ENCODE peak calls at places on chromosomes 16 and 17, in ten cellular contexts. N is ascending aorta, C is cardiac muscle cell, U is endodermal cell, L is AG04450, P is breast epithelium, Y is heart right ventricle, Q is PC-3, J is fibroblast of lung, G is A673. Z is an unnamed sample.

GRCh38 chr17:74012465-74012864 is 191.0 kb upstream of the RPL38 start:
- DNase-seq in N (no peak), C (no peak), U (no peak), L (no peak), P (no peak), Y (no peak), Q (no peak), J (no peak), G (no peak), Z (no peak)

GRCh38 chr17:80558046-80558445 is 13.4 kb downstream of the RPTOR start:
- DNase-seq in N (no peak), C (no peak), U (no peak), L (no peak), P (no peak), Y (no peak), Q (no peak), J (no peak), G (no peak), Z (no peak)

GRCh38 chr16:81036751-81037350 is 1.2 kb downstream of the ATMIN start:
- DNase-seq in N (no peak), C (no peak), U (no peak), L (no peak), P (no peak), Y (no peak), Q (peak), J (no peak), G (peak), Z (no peak)

GRCh38 chr17:75694536-75694935 is 26.7 kb upstream of the ITGB4 start:
- DNase-seq in N (no peak), C (no peak), U (no peak), L (no peak), P (peak), Y (no peak), Q (no peak), J (no peak), G (no peak), Z (no peak)

GRCh38 chr17:76119409-76120371 is 16.1 kb upstream of the EXOC7 start:
- DNase-seq in N (no peak), C (no peak), U (peak), L (no peak), P (no peak), Y (no peak), Q (no peak), J (no peak), G (no peak), Z (no peak)

GRCh38 chr16:68995011-68995504 is 110.4 kb upstream of the HAS3 start:
- DNase-seq in N (no peak), C (peak), U (peak), L (no peak), P (peak), Y (no peak), Q (peak), J (peak), G (peak), Z (no peak)

GRCh38 chr17:32899240-32900013 is 22.5 kb upstream of the MYO1D start:
- DNase-seq in N (no peak), C (peak), U (no peak), L (no peak), P (no peak), Y (no peak), Q (no peak), J (no peak), G (no peak), Z (no peak)

GRCh38 chr16:13122074-13122473 is 220.7 kb downstream of the SHISA9 start:
- DNase-seq in N (no peak), C (no peak), U (no peak), L (no peak), P (no peak), Y (no peak), Q (no peak), J (no peak), G (no peak), Z (no peak)

GRCh38 chr17:40352779-40353394 is 11.7 kb downstream of the GJD3 start:
- DNase-seq in N (no peak), C (no peak), U (peak), L (no peak), P (no peak), Y (no peak), Q (no peak), J (no peak), G (no peak), Z (no peak)

GRCh38 chr17:40350410-40351184 is 13.9 kb downstream of the GJD3 start:
- DNase-seq in N (no peak), C (peak), U (peak), L (no peak), P (no peak), Y (no peak), Q (no peak), J (no peak), G (peak), Z (no peak)

GRCh38 chr17:40351185-40352043 is 13.1 kb downstream of the GJD3 start:
- DNase-seq in N (no peak), C (no peak), U (peak), L (no peak), P (no peak), Y (no peak), Q (no peak), J (no peak), G (no peak), Z (no peak)

GRCh38 chr17:40354191-40355122 is 10.1 kb downstream of the GJD3 start:
- DNase-seq in N (no peak), C (no peak), U (peak), L (no peak), P (no peak), Y (no peak), Q (no peak), J (no peak), G (no peak), Z (no peak)

DNA sequence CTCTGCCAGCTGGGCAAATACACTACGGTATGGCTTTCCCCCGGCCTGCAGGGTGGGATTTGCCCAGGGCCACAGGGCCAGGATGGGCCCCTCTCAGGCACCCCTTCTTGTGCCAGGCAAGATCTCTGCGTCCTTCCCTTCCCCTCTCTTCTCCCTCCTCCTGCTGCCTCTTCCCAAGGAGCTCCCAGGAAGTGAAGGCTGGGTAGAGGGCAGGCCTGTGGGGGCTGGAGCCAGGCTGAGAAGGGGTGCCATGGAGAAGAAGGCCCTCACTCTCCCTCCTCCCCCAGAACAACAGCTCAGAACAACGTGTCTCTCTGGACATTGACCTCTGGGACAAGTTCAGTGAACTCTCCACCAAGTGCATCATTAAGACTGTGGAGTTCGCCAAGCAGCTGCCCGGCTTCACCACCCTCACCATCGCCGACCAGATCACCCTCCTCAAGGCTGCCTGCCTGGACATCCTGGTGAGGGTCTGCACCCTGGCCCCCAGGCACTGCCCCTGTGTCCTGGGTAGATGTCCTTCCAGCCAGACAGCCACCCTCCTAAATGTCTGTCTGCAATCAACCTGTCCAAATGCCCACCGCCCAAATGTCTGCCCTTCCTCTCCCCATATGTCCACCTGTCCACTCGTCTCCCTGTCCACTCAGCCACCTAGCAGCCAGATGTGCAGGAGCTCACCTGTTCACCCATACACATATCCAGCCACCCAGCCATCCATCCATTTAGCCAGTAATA is 12.3 kb downstream of the GJD3 start:
- DNase-seq in N (no peak), C (no peak), U (peak), L (no peak), P (no peak), Y (no peak), Q (no peak), J (no peak), G (no peak), Z (no peak)
- H3K4me3 ChIP-seq in N (no peak), C (no peak), U (no peak), L (no peak), P (no peak), Y (no peak), Q (no peak), J (no peak), G (no peak), Z (no peak)

GRCh38 chr17:61414141-61414935 is 14.7 kb downstream of the TBX2 start:
- DNase-seq in N (peak), C (no peak), U (peak), L (no peak), P (peak), Y (no peak), Q (peak), J (peak), G (no peak), Z (no peak)
- H3K27ac ChIP-seq in N (no peak), C (no peak), U (no peak), L (no peak), P (no peak), Y (peak), Q (no peak), J (peak), G (no peak), Z (no peak)

GRCh38 chr16:66524601-66525164 is 25.2 kb downstream of the TK2 start:
- DNase-seq in N (no peak), C (no peak), U (peak), L (no peak), P (no peak), Y (no peak), Q (no peak), J (no peak), G (no peak), Z (no peak)
- TF ChIP-seq CTCF in N (no peak), C (no peak), U (peak), L (no peak), P (no peak), Y (no peak), Q (no peak), J (no peak), G (no peak), Z (no peak)

GRCh38 chr16:87231295-87231694 is 85.9 kb downstream of the C16orf95 start:
- DNase-seq in N (no peak), C (no peak), U (no peak), L (no peak), P (no peak), Y (no peak), Q (peak), J (no peak), G (no peak), Z (no peak)

GRCh38 chr16:87231911-87232310 is 85.3 kb downstream of the C16orf95 start:
- DNase-seq in N (no peak), C (no peak), U (no peak), L (no peak), P (no peak), Y (no peak), Q (no peak), J (no peak), G (no peak), Z (no peak)

GRCh38 chr16:87234601-87235000 is 82.6 kb downstream of the C16orf95 start:
- DNase-seq in N (no peak), C (no peak), U (peak), L (no peak), P (no peak), Y (no peak), Q (no peak), J (no peak), G (no peak), Z (no peak)

GRCh38 chr16:87235810-87236515 is 81.2 kb downstream of the C16orf95 start:
- DNase-seq in N (no peak), C (no peak), U (peak), L (no peak), P (no peak), Y (no peak), Q (no peak), J (no peak), G (no peak), Z (no peak)

GRCh38 chr16:87233928-87234327 is 83.3 kb downstream of the C16orf95 start:
- DNase-seq in N (no peak), C (no peak), U (peak), L (no peak), P (no peak), Y (no peak), Q (no peak), J (peak), G (no peak), Z (no peak)
- H3K4me3 ChIP-seq in N (no peak), C (no peak), U (no peak), L (no peak), P (no peak), Y (no peak), Q (no peak), J (no peak), G (no peak), Z (no peak)

GRCh38 chr17:17885029-17885351 is 48.2 kb upstream of the SREBF1 start:
- DNase-seq in N (no peak), C (no peak), U (peak), L (no peak), P (no peak), Y (no peak), Q (no peak), J (no peak), G (no peak), Z (no peak)
- H3K27ac ChIP-seq in N (no peak), C (no peak), U (peak), L (no peak), P (no peak), Y (no peak), Q (no peak), J (no peak), G (no peak), Z (no peak)

GRCh38 chr17:9292563-9292941 is 271.2 kb downstream of the NTN1 start:
- DNase-seq in N (no peak), C (no peak), U (peak), L (no peak), P (no peak), Y (no peak), Q (no peak), J (no peak), G (no peak), Z (no peak)

GRCh38 chr17:9294661-9295210 is 273.4 kb downstream of the NTN1 start:
- DNase-seq in N (no peak), C (no peak), U (peak), L (no peak), P (no peak), Y (no peak), Q (no peak), J (no peak), G (no peak), Z (no peak)

GRCh38 chr17:9290226-9290613 is 268.9 kb downstream of the NTN1 start:
- DNase-seq in N (no peak), C (no peak), U (peak), L (no peak), P (no peak), Y (no peak), Q (no peak), J (no peak), G (no peak), Z (no peak)

GRCh38 chr17:9287301-9287700 is 266.0 kb downstream of the NTN1 start:
- DNase-seq in N (no peak), C (no peak), U (peak), L (no peak), P (no peak), Y (no peak), Q (no peak), J (no peak), G (no peak), Z (no peak)

GRCh38 chr17:9291912-9292562 is 270.7 kb downstream of the NTN1 start:
- DNase-seq in N (no peak), C (peak), U (peak), L (peak), P (no peak), Y (peak), Q (peak), J (peak), G (peak), Z (peak)
- TF ChIP-seq CTCF in N (peak), C (peak), U (peak), L (peak), P (peak), Y (peak), Q (peak), J (peak), G (peak), Z (peak)

DNA sequence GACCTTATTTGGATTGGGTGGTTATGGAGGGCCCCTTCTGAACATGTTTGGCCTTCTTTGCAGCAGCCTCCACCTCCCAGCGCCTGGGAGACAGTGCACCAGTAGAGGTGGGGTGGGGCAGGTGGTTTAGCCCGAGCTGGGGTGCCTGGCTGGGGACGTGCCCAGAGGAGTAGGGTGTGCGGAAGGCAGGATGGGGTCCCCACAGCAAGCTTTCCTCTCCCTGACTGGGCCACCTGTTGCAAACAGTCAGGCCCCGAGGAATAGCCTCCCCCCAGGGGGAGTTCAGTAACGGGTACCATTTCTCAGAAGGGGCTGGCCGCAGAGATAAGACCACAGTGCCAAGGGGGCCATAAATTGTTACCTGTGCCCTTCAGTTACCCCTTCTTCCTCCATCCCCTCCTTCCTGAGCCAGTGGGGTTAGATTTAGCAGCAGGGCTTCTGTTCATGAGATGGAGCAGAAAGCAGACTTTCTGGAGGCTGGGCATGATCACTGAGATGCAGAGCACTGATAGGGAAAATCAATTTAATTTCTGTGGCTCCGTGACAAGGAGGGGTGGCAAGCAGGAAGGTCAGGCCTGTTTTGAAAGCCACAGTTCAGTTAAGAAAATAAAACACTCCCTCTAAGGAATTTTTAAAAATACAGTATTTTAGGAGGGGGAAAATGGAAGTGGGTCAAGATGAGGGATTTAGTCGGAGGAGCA is 181.9 kb downstream of the MSI2 start:
- DNase-seq in N (no peak), C (no peak), U (no peak), L (no peak), P (no peak), Y (no peak), Q (no peak), J (no peak), G (no peak), Z (no peak)
- H3K4me3 ChIP-seq in N (no peak), C (no peak), U (no peak), L (no peak), P (no peak), Y (no peak), Q (no peak), J (no peak), G (no peak), Z (no peak)

GRCh38 chr16:2517954-2518605 is 2.1 kb upstream of the AMDHD2 start:
- DNase-seq in N (no peak), C (no peak), U (no peak), L (no peak), P (no peak), Y (peak), Q (no peak), J (no peak), G (no peak), Z (no peak)

GRCh38 chr16:2520097-2520783 is at the start of gene AMDHD2:
- DNase-seq in N (no peak), C (peak), U (peak), L (peak), P (peak), Y (peak), Q (peak), J (peak), G (peak), Z (peak)

GRCh38 chr16:2520784-2521577 is 810 bp downstream of the AMDHD2 start:
- DNase-seq in N (no peak), C (no peak), U (peak), L (no peak), P (no peak), Y (peak), Q (peak), J (no peak), G (no peak), Z (no peak)

GRCh38 chr16:2518823-2519710 is 1.1 kb upstream of the AMDHD2 start:
- DNase-seq in N (no peak), C (no peak), U (no peak), L (no peak), P (no peak), Y (no peak), Q (no peak), J (no peak), G (no peak), Z (no peak)

DNA sequence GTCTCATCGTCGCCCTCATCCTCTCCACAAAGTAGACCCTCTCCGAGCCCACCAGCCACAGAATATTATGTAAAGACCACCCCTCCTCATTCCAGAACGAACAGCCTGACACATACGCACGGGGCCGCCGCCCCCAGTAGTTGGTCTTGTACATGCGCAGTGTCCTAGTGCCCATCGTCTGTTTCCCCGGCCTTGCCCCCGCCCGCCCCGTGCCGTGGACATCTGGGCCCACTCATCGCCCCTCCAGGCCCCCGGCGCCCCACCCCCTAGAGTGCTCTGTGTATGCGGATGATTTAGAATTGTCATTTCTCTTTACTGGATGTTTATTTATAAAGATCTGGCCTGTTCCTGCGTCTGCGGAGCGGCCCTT is 475 bp upstream of the AMDHD2 start:
- DNase-seq in N (no peak), C (no peak), U (no peak), L (no peak), P (no peak), Y (peak), Q (no peak), J (no peak), G (no peak), Z (no peak)
- H3K27ac ChIP-seq in N (peak), C (peak), U (peak), L (peak), P (peak), Y (peak), Q (no peak), J (peak), G (no peak), Z (peak)

Z was measured in dorsolateral prefrontal cortex.